ENCODE peak calls at places on chromosome 15, in four cellular contexts. E, Z, K and N are unnamed samples.

GRCh38 chr15:93238641-93239040 is 149.6 kb upstream of the RGMA start:
- DNase-seq in E (no peak), K (no peak), Z (no peak), N (no peak)

GRCh38 chr15:39195988-39196486 is 384.8 kb upstream of the THBS1 start:
- DNase-seq in E (no peak), Z (peak; percentile 98), K (no peak), N (no peak)

GRCh38 chr15:81419304-81419943 is 45.4 kb upstream of the TMC3 start:
- DNase-seq in Z (no peak), K (no peak), E (no peak), N (no peak)

GRCh38 chr15:66895794-66896453 is 169.5 kb upstream of the SMAD3 start:
- DNase-seq in Z (no peak), E (no peak), K (no peak), N (no peak)

GRCh38 chr15:59657635-59658125 is 365 bp upstream of the GTF2A2 start:
- DNase-seq in E (no peak), Z (no peak), K (peak; percentile 53), N (no peak)

GRCh38 chr15:38877471-38877870 is 312.9 kb upstream of the RASGRP1 start:
- DNase-seq in E (no peak), K (no peak), Z (no peak), N (no peak)

GRCh38 chr15:90294601-90295269 is 29.3 kb downstream of the NGRN start:
- DNase-seq in K (no peak), Z (no peak), E (no peak), N (no peak)

GRCh38 chr15:98433302-98433701 is 215.0 kb upstream of the IGF1R start:
- DNase-seq in K (no peak), E (no peak), Z (no peak), N (no peak)

GRCh38 chr15:53693729-53694533 is 65.5 kb downstream of the WDR72 start:
- DNase-seq in E (no peak), K (peak; percentile 60), Z (no peak), N (no peak)

GRCh38 chr15:58483316-58483715 is 51.5 kb downstream of the LIPC start:
- DNase-seq in K (no peak), Z (no peak), E (no peak), N (no peak)

GRCh38 chr15:82298520-82298919 is 35.9 kb downstream of the SAXO2 start:
- DNase-seq in Z (no peak), K (no peak), E (no peak), N (no peak)

GRCh38 chr15:39692464-39693327 is 89.9 kb downstream of the FSIP1 start:
- DNase-seq in E (no peak), Z (no peak), K (no peak), N (no peak)

GRCh38 chr15:99556010-99556409 is 9.8 kb upstream of the MEF2A start:
- DNase-seq in E (no peak), K (no peak), Z (no peak), N (no peak)

GRCh38 chr15:85582719-85583089 is 202.3 kb downstream of the AKAP13 start:
- DNase-seq in Z (no peak), K (no peak), E (peak; percentile 73), N (no peak)

GRCh38 chr15:85582076-85582718 is 201.8 kb downstream of the AKAP13 start:
- DNase-seq in Z (no peak), E (no peak), K (no peak), N (no peak)

GRCh38 chr15:85583404-85584390 is 203.3 kb downstream of the AKAP13 start:
- DNase-seq in K (peak; percentile 72), Z (no peak), E (peak; percentile 76), N (no peak)

GRCh38 chr15:85587707-85588441 is 206.9 kb downstream of the KLHL25 start:
- DNase-seq in E (no peak), Z (peak; percentile 70), K (no peak), N (no peak)

GRCh38 chr15:85584791-85585360 is 204.5 kb downstream of the AKAP13 start:
- DNase-seq in K (no peak), E (no peak), Z (no peak), N (no peak)
- TF ChIP-seq CTCF in K (no peak), E (no peak), Z (no peak), N (no peak)

DNA sequence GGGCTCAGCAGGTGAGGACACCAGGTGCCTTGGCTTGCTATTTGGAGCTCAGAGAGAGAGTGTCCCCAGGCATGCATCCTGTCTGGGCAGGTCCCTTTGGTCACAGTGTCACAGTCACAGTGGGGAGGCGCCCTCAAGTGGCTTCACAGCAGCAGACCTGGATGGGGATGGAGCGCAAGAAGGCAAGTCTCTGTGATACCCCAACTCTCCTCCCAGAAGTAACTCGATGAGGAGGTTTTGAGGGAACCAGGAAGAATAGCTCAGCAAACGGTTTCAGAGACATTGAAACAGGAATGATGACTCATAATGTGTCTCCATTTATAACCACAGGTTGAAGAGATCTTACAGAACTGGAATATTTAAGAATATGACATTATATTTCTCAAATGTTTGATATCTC is 66.5 kb upstream of the SH3GL3 start:
- DNase-seq in Z (peak; percentile 43), E (no peak), K (peak; percentile 60), N (no peak)
- TF ChIP-seq CTCF in Z (peak; percentile 69), E (no peak), K (peak; percentile 31), N (peak; percentile 58)

GRCh38 chr15:100913961-100914360 is 5.2 kb upstream of the LRRK1 start:
- DNase-seq in K (no peak), Z (no peak), E (no peak), N (no peak)

GRCh38 chr15:100911086-100911485 is 8.1 kb upstream of the LRRK1 start:
- DNase-seq in K (no peak), Z (no peak), E (no peak), N (no peak)

GRCh38 chr15:100918034-100918689 is 995 bp upstream of the LRRK1 start:
- DNase-seq in E (peak; percentile 89), Z (peak; percentile 62), K (peak; percentile 92), N (no peak)

GRCh38 chr15:100918690-100919480 is at the start of gene LRRK1:
- DNase-seq in Z (no peak), E (peak; percentile 61), K (peak; percentile 77), N (no peak)

DNA sequence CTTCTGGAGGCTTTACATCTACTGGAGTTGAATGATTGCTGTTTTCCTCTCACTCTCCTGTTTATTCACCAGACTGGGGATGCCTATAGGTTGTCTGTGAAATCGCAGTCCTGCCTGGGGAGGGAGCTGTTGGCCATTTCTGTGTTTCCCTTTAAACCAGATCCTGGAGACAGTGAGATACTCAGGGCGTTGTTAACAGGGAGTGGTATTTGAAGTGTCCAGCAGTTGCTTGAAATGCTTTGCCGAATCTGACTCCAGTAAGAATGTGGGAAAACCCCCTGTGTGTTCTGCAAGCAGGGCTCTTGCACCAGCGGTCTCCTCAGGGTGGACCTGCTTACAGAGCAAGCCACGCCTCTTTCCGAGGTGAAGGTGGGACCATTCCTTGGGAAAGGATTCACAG is 4.3 kb upstream of the LRRK1 start:
- DNase-seq in K (no peak), Z (peak; percentile 19), E (no peak), N (no peak)
- TF ChIP-seq CTCF in K (peak; percentile 27), Z (peak; percentile 50), E (no peak), N (peak; percentile 18)

DNA sequence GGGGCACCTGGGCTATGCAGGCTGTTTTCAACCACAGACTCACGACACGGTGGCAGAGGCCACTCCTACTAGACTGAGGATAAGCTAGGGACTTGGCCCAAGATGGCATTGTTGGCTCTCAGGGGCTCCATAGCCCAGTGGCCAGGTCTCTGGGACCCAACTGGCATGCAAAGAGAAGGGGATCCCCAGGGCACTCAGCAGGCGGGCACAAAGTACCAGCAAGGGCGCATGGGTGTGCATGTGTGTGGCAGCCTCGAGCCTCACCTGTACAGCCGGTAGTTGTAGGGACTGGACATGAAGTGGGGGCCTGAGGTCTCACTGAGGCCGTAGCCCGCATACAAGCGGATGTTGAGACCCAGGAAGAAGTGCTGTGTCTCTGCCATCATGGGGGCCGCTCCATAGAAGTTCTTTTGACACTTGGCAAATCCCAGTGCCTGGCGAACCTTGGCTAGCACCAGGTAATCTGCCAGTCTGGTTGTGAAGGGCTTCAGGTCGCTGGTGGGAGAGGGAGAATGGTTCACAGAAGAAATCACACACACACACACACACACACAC is 30.2 kb downstream of the IDH3A start:
- DNase-seq in E (peak; percentile 46), Z (no peak), K (no peak), N (no peak)
- TF ChIP-seq CTCF in E (no peak), Z (no peak), K (no peak), N (no peak)

GRCh38 chr15:36429707-36430106 is 149.7 kb upstream of the CDIN1 start:
- DNase-seq in K (no peak), E (no peak), Z (no peak), N (no peak)

GRCh38 chr15:36430280-36430679 is 149.1 kb upstream of the CDIN1 start:
- DNase-seq in Z (no peak), E (no peak), K (no peak), N (no peak)

GRCh38 chr15:36430721-36431265 is 148.6 kb upstream of the CDIN1 start:
- DNase-seq in K (no peak), E (no peak), Z (peak; percentile 35), N (no peak)

GRCh38 chr15:36426696-36427095 is 152.7 kb upstream of the CDIN1 start:
- DNase-seq in E (no peak), K (no peak), Z (no peak), N (no peak)

DNA sequence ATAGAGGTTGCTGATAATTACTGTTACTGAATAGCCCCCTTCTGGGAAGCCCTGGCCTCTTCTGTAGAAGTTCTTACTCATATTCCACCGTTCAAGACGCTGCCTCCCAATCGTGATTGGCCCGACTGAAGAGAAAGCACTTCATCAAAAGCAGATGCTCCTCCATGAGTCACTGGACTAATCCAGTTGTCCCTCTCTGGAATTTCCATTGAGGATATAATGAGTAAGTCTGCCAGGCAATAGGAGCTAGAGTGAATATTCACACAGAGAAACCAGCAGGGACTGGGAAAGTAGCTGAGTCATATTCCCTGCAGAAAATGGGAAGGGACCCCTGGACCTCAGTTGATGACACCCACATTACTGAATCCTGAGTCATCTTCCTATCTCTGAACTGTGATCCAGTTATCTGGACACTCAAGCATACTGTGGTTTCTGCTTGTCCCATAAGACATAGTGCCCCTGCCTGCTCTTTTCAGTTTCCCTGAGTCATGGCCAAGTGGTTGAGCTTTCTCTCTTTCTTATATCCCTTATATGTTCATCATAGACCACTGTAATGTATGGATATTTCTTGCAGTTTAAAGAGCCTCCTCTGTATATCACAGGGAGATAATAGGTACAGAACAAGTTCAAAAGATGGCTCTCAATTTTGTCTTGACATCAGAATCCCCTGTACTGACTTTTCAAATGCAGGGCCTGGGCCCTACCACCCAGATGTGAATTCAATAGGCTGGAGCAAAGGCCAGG is 151.2 kb upstream of the CDIN1 start:
- DNase-seq in Z (peak; percentile 100), K (no peak), E (no peak), N (no peak)
- TF ChIP-seq CTCF in Z (no peak), K (no peak), E (no peak), N (no peak)

DNA sequence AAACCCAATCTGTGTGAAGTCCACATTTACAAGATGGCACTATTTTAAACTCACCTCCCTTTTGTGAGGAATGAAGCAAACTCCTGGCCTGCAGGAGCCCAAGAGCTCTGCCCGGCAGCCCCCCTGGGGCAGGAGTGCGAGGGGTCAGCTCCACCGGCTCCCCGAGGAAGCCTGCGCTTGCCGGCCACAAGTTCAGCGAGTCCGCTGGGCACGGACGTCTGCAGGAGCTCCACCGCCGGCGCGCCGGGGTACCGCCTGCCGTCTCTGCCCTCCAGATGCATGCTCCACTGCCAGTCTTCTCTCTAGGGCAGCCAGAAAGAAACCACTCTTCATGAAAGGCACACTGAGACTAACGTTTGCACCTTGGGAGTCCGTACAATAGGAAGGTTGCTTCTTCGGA is 17.5 kb downstream of the OCA2 start:
- DNase-seq in E (no peak), Z (no peak), K (no peak), N (no peak)
- TF ChIP-seq CTCF in E (no peak), Z (no peak), K (no peak), N (no peak)